ENCODE peak calls at places on chromosome 2, in five cellular contexts. Q is NCI-H2081, C is HT-29, U is iris pigment epithelial cell, L is NCI-H774. W is an unnamed sample.

GRCh38 chr2:232310690-232311089 is 67.9 kb upstream of the ALPP start:
- DNase-seq in Q (no peak), C (no peak), U (no peak), L (no peak), W (no peak)

GRCh38 chr2:171811229-171811628 is 82.8 kb downstream of the SLC25A12 start:
- DNase-seq in Q (peak), C (peak), U (peak), L (no peak), W (peak)

GRCh38 chr2:23465982-23466381 is 81.0 kb downstream of the KLHL29 start:
- DNase-seq in Q (no peak), C (no peak), U (no peak), L (no peak), W (no peak)

GRCh38 chr2:241558532-241559488 is at the start of gene BOK:
- DNase-seq in Q (peak), C (peak), U (peak), L (peak), W (peak)

GRCh38 chr2:12761109-12761508 is 44.4 kb downstream of the TRIB2 start:
- DNase-seq in Q (no peak), C (no peak), U (no peak), L (no peak), W (no peak)

GRCh38 chr2:25366629-25367028 is 24.9 kb upstream of the DNMT3A start:
- DNase-seq in Q (no peak), C (no peak), U (no peak), L (no peak), W (no peak)

GRCh38 chr2:25844089-25844488 is 34.2 kb downstream of the ASXL2 start:
- DNase-seq in Q (no peak), C (no peak), U (peak), L (no peak), W (peak)

GRCh38 chr2:12318427-12319057 is 398.2 kb upstream of the TRIB2 start:
- DNase-seq in Q (no peak), C (no peak), U (peak), L (no peak), W (peak)

GRCh38 chr2:21395366-21395765 is 271.6 kb downstream of the TDRD15 start:
- DNase-seq in Q (peak), C (peak), U (no peak), L (no peak), W (no peak)

GRCh38 chr2:111694690-111695089 is 189.3 kb downstream of the ANAPC1 start:
- DNase-seq in Q (no peak), C (no peak), U (peak), L (no peak), W (peak)

GRCh38 chr2:65021709-65022108 is 32.5 kb downstream of the SLC1A4 start:
- DNase-seq in Q (no peak), C (no peak), U (no peak), L (no peak), W (no peak)

GRCh38 chr2:174026122-174026845 is 61.1 kb upstream of the SP3 start:
- DNase-seq in Q (no peak), C (no peak), U (peak), L (no peak), W (no peak)

GRCh38 chr2:69978157-69978904 is 16.9 kb upstream of the ASPRV1 start:
- DNase-seq in Q (no peak), C (no peak), U (no peak), L (no peak), W (no peak)

GRCh38 chr2:200765995-200766660 is 45.6 kb upstream of the BZW1 start:
- DNase-seq in Q (no peak), C (no peak), U (no peak), L (no peak), W (peak)

GRCh38 chr2:218883491-218884490 is 3.1 kb downstream of the WNT10A start:
- DNase-seq in Q (no peak), C (peak), U (peak), L (no peak), W (peak)

GRCh38 chr2:15122915-15123314 is 438.2 kb downstream of the NBAS start:
- DNase-seq in Q (no peak), C (no peak), U (peak), L (no peak), W (peak)

GRCh38 chr2:102703748-102704147 is 58.1 kb upstream of the TMEM182 start:
- DNase-seq in Q (no peak), C (peak), U (peak), L (no peak), W (peak)

GRCh38 chr2:19046986-19047780 is 311.2 kb downstream of the OSR1 start:
- DNase-seq in Q (no peak), C (no peak), U (peak), L (no peak), W (no peak)

GRCh38 chr2:127597046-127597983 is 48.6 kb upstream of the GPR17 start:
- DNase-seq in Q (no peak), C (no peak), U (no peak), L (no peak), W (no peak)

GRCh38 chr2:9139491-9140443 is 66.8 kb upstream of the ASAP2 start:
- DNase-seq in Q (peak), C (peak), U (peak), L (peak), W (peak)

GRCh38 chr2:170123593-170123992 is 54.4 kb upstream of the MYO3B start:
- DNase-seq in Q (no peak), C (peak), U (peak), L (no peak), W (peak)

GRCh38 chr2:112317303-112318158 is 42.1 kb downstream of the ZC3H6 start:
- DNase-seq in Q (no peak), C (no peak), U (peak), L (no peak), W (no peak)

GRCh38 chr2:230512955-230513748 is 97.2 kb downstream of the SP100 start:
- DNase-seq in Q (no peak), C (peak), U (peak), L (no peak), W (peak)

GRCh38 chr2:152648336-152648735 is 68.9 kb downstream of the PRPF40A start:
- DNase-seq in Q (no peak), C (no peak), U (peak), L (no peak), W (peak)

GRCh38 chr2:191166111-191166755 is 15.4 kb upstream of the STAT4 start:
- DNase-seq in Q (no peak), C (no peak), U (peak), L (no peak), W (peak)

GRCh38 chr2:24478243-24478642 is 12.8 kb upstream of the NCOA1 start:
- DNase-seq in Q (no peak), C (no peak), U (no peak), L (no peak), W (no peak)

W was measured in bronchial epithelial cell.